ENCODE peak calls at places on chromosomes 6 and 20, in seven cellular contexts. W is upper lobe of left lung, V is HFF-Myc, N is AG04450, G is GM20000, L is glutamatergic neuron, B is lower lobe of right lung. H is an unnamed sample.

GRCh38 chr20:62977613-62978558 is 25.4 kb downstream of the SLC17A9 start:
- DNase-seq in W (no peak), G (peak; percentile 86), L (no peak), N (no peak), V (no peak), B (no peak), H (peak; percentile 43)

GRCh38 chr6:161444966-161445799 is 171.3 kb upstream of the AGPAT4 start:
- DNase-seq in G (no peak), W (peak; percentile 22), L (no peak), B (no peak), V (no peak), N (no peak), H (no peak)

GRCh38 chr6:169263836-169264608 is 10.4 kb upstream of the THBS2 start:
- DNase-seq in N (no peak), V (no peak), G (no peak), W (no peak), L (no peak), B (no peak), H (no peak)

GRCh38 chr6:143536866-143537691 is 25.6 kb upstream of the FUCA2 start:
- DNase-seq in V (no peak), L (peak; percentile 76), G (peak; percentile 69), W (peak; percentile 68), B (peak; percentile 82), N (no peak), H (peak; percentile 41)

GRCh38 chr20:62702886-62703852 is 5.5 kb upstream of the NTSR1 start:
- DNase-seq in G (no peak), V (peak; percentile 85), B (no peak), L (peak; percentile 8), W (no peak), N (peak; percentile 72), H (no peak)

GRCh38 chr6:126804255-126805064 is 314.0 kb upstream of the RSPO3 start:
- DNase-seq in V (peak; percentile 33), G (peak; percentile 22), W (no peak), B (no peak), L (no peak), N (peak; percentile 13), H (no peak)

GRCh38 chr20:4512891-4513550 is 208.7 kb upstream of the PRND start:
- DNase-seq in W (no peak), B (no peak), G (no peak), L (no peak), V (peak; percentile 93), N (peak; percentile 74), H (no peak)

GRCh38 chr6:20366082-20366834 is 35.4 kb upstream of the E2F3 start:
- DNase-seq in W (peak; percentile 22), B (no peak), N (no peak), V (no peak), G (no peak), L (no peak), H (peak; percentile 18)

GRCh38 chr6:142478117-142478516 is 176.3 kb downstream of the ADGRG6 start:
- DNase-seq in B (peak; percentile 45), N (no peak), L (peak; percentile 28), G (no peak), W (peak; percentile 23), V (peak; percentile 25), H (no peak)

GRCh38 chr6:93059911-93060310 is 359.4 kb downstream of the EPHA7 start:
- DNase-seq in L (no peak), G (no peak), V (no peak), N (no peak), W (peak; percentile 51), B (no peak), H (no peak)

GRCh38 chr6:89458720-89459119 is 25.8 kb downstream of the ANKRD6 start:
- DNase-seq in W (no peak), B (no peak), N (no peak), G (no peak), V (no peak), L (no peak), H (no peak)

GRCh38 chr20:33301192-33301930 is 18.3 kb downstream of the BPIFB1 start:
- DNase-seq in V (no peak), G (no peak), W (no peak), L (no peak), B (no peak), N (no peak), H (no peak)

GRCh38 chr6:7151381-7151780 is 43.6 kb downstream of the RREB1 start:
- DNase-seq in G (no peak), V (no peak), W (no peak), L (no peak), N (no peak), B (no peak), H (no peak)

GRCh38 chr6:170075659-170076223 is 215.1 kb downstream of the DLL1 start:
- DNase-seq in V (no peak), B (peak; percentile 38), W (peak; percentile 17), N (no peak), G (no peak), L (no peak), H (peak; percentile 13)

GRCh38 chr6:40965046-40965445 is 74.0 kb downstream of the UNC5CL start:
- DNase-seq in W (no peak), B (no peak), V (no peak), N (no peak), G (no peak), L (no peak), H (no peak)

GRCh38 chr6:17839526-17839925 is 132.8 kb upstream of the NUP153 start:
- DNase-seq in W (no peak), B (no peak), L (peak; percentile 22), N (no peak), V (no peak), G (no peak), H (no peak)

GRCh38 chr6:139037490-139037889 is 8.9 kb downstream of the ABRACL start:
- DNase-seq in B (no peak), W (no peak), G (no peak), V (peak; percentile 27), L (no peak), N (no peak), H (no peak)

GRCh38 chr6:155497273-155497672 is 41.6 kb upstream of the NOX3 start:
- DNase-seq in L (no peak), N (no peak), W (no peak), V (no peak), B (no peak), G (no peak), H (no peak)

GRCh38 chr6:155502393-155502792 is 46.8 kb upstream of the NOX3 start:
- DNase-seq in V (no peak), L (no peak), G (no peak), N (no peak), B (no peak), W (no peak), H (no peak)

GRCh38 chr6:155495011-155495768 is 39.6 kb upstream of the NOX3 start:
- DNase-seq in N (peak; percentile 81), B (no peak), L (peak; percentile 55), V (peak; percentile 44), W (no peak), G (no peak), H (no peak)

GRCh38 chr6:155498370-155498769 is 42.7 kb upstream of the NOX3 start:
- DNase-seq in G (no peak), L (no peak), B (no peak), V (no peak), W (no peak), N (no peak), H (no peak)

GRCh38 chr6:155499574-155499973 is 43.9 kb upstream of the NOX3 start:
- DNase-seq in N (no peak), G (no peak), B (no peak), V (no peak), L (no peak), W (no peak), H (no peak)
- TF ChIP-seq CTCF in N (no peak), G (no peak), B (no peak), V (no peak), L (no peak), W (no peak), H (no peak)

GRCh38 chr20:6140947-6141346 is 18.1 kb upstream of the FERMT1 start:
- DNase-seq in V (no peak), G (no peak), N (no peak), W (no peak), B (no peak), L (no peak), H (no peak)
- TF ChIP-seq CTCF in V (peak; percentile 43), G (no peak), N (peak; percentile 16), W (no peak), B (no peak), L (no peak), H (no peak)

DNA sequence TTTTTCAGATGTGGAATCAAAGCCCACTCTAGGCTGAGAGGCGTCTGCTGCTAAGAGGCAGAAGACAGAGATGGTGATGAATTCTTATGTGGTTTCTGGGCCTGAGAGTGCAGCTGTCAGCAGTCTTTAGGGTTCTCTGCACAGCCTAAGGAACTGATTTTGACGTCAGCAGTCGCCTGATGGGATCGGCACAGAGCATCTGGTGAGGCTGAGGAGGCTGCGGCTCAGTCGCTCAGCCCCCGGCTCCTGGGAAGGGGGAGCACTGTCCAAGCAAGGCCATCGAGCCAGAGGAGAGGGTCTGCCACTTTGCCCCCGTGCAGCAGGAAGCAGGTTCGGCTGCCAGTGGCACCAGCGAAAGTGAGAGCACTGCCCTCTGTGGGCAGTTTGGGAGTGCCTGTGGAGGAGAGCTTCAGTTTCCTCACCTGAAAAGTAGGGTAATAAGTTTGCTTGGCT is 92.5 kb downstream of the TCP11 start:
- DNase-seq in W (peak; percentile 50), B (no peak), L (peak; percentile 78), V (no peak), G (no peak), N (peak; percentile 61), H (no peak)
- TF ChIP-seq CTCF in W (no peak), B (peak; percentile 21), L (no peak), V (peak; percentile 24), G (peak; percentile 4), N (peak; percentile 47), H (no peak)

GRCh38 chr20:58984691-58985090 is 3.6 kb downstream of the NELFCD start:
- DNase-seq in N (no peak), L (no peak), W (no peak), G (no peak), B (no peak), V (no peak), H (no peak)

GRCh38 chr20:58981564-58982364 is 708 bp downstream of the NELFCD start:
- DNase-seq in N (no peak), B (no peak), L (no peak), W (peak; percentile 20), G (peak; percentile 44), V (no peak), H (no peak)

GRCh38 chr20:58978351-58979190 is 2.5 kb upstream of the NELFCD start:
- DNase-seq in N (no peak), G (no peak), W (no peak), B (no peak), L (no peak), V (no peak), H (no peak)

GRCh38 chr20:58982406-58983114 is 1.5 kb downstream of the NELFCD start:
- DNase-seq in V (no peak), W (peak; percentile 11), G (no peak), L (no peak), N (no peak), B (no peak), H (no peak)

GRCh38 chr20:58980711-58981563 is at the start of gene NELFCD:
- DNase-seq in N (peak; percentile 33), B (peak; percentile 89), G (peak; percentile 99), V (peak; percentile 26), L (peak; percentile 94), W (peak; percentile 87), H (peak; percentile 87)
- TF ChIP-seq CTCF in N (no peak), B (no peak), G (no peak), V (no peak), L (no peak), W (no peak), H (no peak)

GRCh38 chr6:42086046-42086664 is 35.8 kb downstream of the TAF8 start:
- DNase-seq in L (no peak), G (no peak), V (no peak), B (no peak), N (no peak), W (no peak), H (no peak)
- TF ChIP-seq CTCF in L (peak; percentile 38), G (no peak), V (peak; percentile 19), B (no peak), N (peak; percentile 45), W (peak; percentile 18), H (no peak)

H was measured in natural killer cell.